ENCODE peak calls at places on chromosomes 1 and 21, in four cellular contexts. One of them, this sample, is unnamed.

GRCh38 chr1:202644219-202645096 is 65.8 kb downstream of the SYT2 start:
- DNase-seq in astrocyte of the cerebellum: no peak
- DNase-seq in upper lobe of right lung: no peak
- DNase-seq in glutamatergic neuron: no peak
- DNase-seq in this sample: no peak

GRCh38 chr1:33738536-33738935 is 125.3 kb upstream of the HMGB4 start:
- DNase-seq in astrocyte of the cerebellum: no peak
- DNase-seq in upper lobe of right lung: no peak
- DNase-seq in glutamatergic neuron: no peak
- DNase-seq in this sample: no peak

GRCh38 chr1:185244015-185244747 is 72.9 kb downstream of the IVNS1ABP start:
- DNase-seq in astrocyte of the cerebellum: peak
- DNase-seq in upper lobe of right lung: no peak
- DNase-seq in glutamatergic neuron: no peak
- DNase-seq in this sample: peak

GRCh38 chr1:202591523-202591922 is 118.7 kb downstream of the SYT2 start:
- DNase-seq in astrocyte of the cerebellum: no peak
- DNase-seq in upper lobe of right lung: no peak
- DNase-seq in glutamatergic neuron: no peak
- DNase-seq in this sample: no peak

GRCh38 chr1:55107111-55107510 is 67.8 kb downstream of the PCSK9 start:
- DNase-seq in astrocyte of the cerebellum: no peak
- DNase-seq in upper lobe of right lung: no peak
- DNase-seq in glutamatergic neuron: no peak
- DNase-seq in this sample: no peak

GRCh38 chr1:230822092-230822581 is 46.2 kb downstream of the C1orf198 start:
- DNase-seq in astrocyte of the cerebellum: no peak
- DNase-seq in upper lobe of right lung: no peak
- DNase-seq in glutamatergic neuron: no peak
- DNase-seq in this sample: no peak

GRCh38 chr1:246265481-246265880 is 241.6 kb downstream of the SMYD3 start:
- DNase-seq in astrocyte of the cerebellum: no peak
- DNase-seq in upper lobe of right lung: no peak
- DNase-seq in glutamatergic neuron: no peak
- DNase-seq in this sample: no peak

GRCh38 chr1:6080469-6080868 is 34.8 kb downstream of the KCNAB2 start:
- DNase-seq in astrocyte of the cerebellum: no peak
- DNase-seq in upper lobe of right lung: no peak
- DNase-seq in glutamatergic neuron: no peak
- DNase-seq in this sample: no peak

GRCh38 chr1:159867322-159868064 is 5.0 kb upstream of the VSIG8 start:
- DNase-seq in astrocyte of the cerebellum: no peak
- DNase-seq in upper lobe of right lung: peak
- DNase-seq in glutamatergic neuron: no peak
- DNase-seq in this sample: no peak

DNA sequence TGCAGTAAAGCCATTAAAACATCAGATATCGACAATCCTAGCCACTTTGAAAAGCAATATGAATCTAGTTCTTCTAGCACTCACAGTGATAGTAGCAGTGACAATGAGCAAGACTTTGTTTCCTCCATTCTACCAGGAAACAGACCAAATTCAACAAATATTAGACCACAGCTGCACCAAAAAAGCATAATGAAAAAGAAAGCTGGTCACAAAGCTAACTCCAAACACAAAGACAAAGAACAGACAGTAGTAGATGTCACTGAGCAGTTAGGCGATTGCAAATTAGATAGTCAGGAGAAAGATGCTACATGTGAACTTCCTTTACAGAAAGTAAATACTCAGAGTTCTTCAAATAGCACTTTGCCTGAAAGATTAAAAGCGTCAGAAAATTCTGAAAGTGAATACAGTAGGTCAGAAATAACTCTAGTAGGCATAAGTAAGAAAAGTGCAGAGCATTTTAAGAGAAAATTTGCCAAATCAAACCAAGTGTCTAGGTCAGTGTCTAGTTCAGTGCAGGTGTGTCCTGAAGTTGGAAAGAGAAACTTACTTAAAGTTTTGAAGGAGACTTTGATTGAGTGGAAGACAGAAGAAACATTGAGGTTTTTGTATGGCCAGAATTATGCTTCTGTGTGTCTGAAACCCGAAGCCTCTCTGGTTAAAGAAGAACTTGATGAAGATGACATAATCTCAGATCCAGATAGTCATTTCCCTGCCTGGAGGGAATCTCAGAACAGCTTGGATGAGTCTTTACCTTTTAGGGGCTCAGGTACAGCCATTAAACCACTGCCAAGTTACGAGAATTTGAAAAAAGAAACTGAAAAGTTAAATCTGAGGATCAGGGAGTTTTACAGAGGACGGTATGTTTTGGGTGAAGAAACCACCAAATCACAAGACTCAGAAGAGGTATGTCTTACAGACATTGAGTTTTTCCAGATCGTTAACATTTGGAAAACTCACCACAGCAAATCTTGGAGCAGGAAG is 24.9 kb downstream of the RPAP2 start:
- DNase-seq in astrocyte of the cerebellum: no peak
- DNase-seq in upper lobe of right lung: no peak
- DNase-seq in glutamatergic neuron: no peak
- DNase-seq in this sample: no peak
- TF ChIP-seq CTCF in astrocyte of the cerebellum: no peak
- TF ChIP-seq CTCF in upper lobe of right lung: no peak
- TF ChIP-seq CTCF in glutamatergic neuron: no peak
- TF ChIP-seq CTCF in this sample: no peak

DNA sequence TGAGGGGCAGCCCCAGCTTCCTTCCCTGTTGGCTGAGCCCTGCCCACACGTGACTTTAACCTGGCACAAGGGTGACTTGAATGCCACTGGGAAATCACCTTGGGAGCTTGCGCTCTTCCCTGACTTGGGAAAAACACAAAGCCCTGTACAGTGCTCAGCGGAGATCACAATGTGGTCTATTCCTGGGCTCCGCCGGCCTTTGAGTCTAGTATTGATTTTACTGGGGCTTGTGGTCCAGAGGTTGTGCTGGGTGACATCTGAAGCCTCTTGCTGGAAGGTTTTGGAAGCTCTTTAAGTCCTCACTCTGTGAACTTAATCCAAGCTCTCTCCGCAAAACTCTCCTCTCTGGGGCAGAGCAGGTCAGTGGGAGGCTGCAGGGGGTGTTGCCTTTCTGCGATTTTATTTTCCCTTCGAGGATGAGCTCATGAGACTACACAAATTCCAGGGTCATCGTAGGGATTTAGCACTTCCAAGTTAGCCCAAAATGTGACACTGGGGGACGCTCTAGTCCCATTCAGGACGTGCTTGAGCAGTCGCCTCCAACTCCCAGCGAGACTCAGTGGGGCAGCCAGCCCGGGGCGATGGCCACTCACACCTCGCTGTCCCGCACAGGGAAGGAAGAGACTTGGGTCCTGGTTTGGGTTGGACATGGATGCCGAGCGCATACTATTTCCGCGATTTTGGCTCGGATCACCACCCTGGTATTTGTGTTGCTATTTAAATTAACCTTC is 291.9 kb upstream of the AJAP1 start:
- DNase-seq in astrocyte of the cerebellum: no peak
- DNase-seq in upper lobe of right lung: no peak
- DNase-seq in glutamatergic neuron: no peak
- DNase-seq in this sample: no peak
- TF ChIP-seq CTCF in astrocyte of the cerebellum: no peak
- TF ChIP-seq CTCF in upper lobe of right lung: no peak
- TF ChIP-seq CTCF in glutamatergic neuron: no peak
- TF ChIP-seq CTCF in this sample: no peak

GRCh38 chr21:25898671-25899070 is 163.9 kb downstream of the GABPA start:
- DNase-seq in astrocyte of the cerebellum: no peak
- DNase-seq in upper lobe of right lung: no peak
- DNase-seq in glutamatergic neuron: no peak
- DNase-seq in this sample: no peak

GRCh38 chr21:25891596-25891995 is 156.8 kb downstream of the GABPA start:
- DNase-seq in astrocyte of the cerebellum: no peak
- DNase-seq in upper lobe of right lung: no peak
- DNase-seq in glutamatergic neuron: no peak
- DNase-seq in this sample: no peak

GRCh38 chr21:25897383-25897782 is 162.6 kb downstream of the GABPA start:
- DNase-seq in astrocyte of the cerebellum: no peak
- DNase-seq in upper lobe of right lung: no peak
- DNase-seq in glutamatergic neuron: no peak
- DNase-seq in this sample: no peak

GRCh38 chr21:25896657-25897056 is 161.9 kb downstream of the GABPA start:
- DNase-seq in astrocyte of the cerebellum: no peak
- DNase-seq in upper lobe of right lung: no peak
- DNase-seq in glutamatergic neuron: no peak
- DNase-seq in this sample: no peak

GRCh38 chr21:25895565-25896205 is 160.9 kb downstream of the GABPA start:
- DNase-seq in astrocyte of the cerebellum: no peak
- DNase-seq in upper lobe of right lung: no peak
- DNase-seq in glutamatergic neuron: no peak
- DNase-seq in this sample: no peak
- TF ChIP-seq CTCF in astrocyte of the cerebellum: peak
- TF ChIP-seq CTCF in upper lobe of right lung: peak
- TF ChIP-seq CTCF in glutamatergic neuron: peak
- TF ChIP-seq CTCF in this sample: peak

GRCh38 chr1:109719337-109719837 is 7.3 kb downstream of the GSTM5 start:
- DNase-seq in astrocyte of the cerebellum: no peak
- DNase-seq in upper lobe of right lung: no peak
- DNase-seq in glutamatergic neuron: no peak
- DNase-seq in this sample: no peak

GRCh38 chr1:109717729-109718128 is 5.7 kb downstream of the GSTM5 start:
- DNase-seq in astrocyte of the cerebellum: no peak
- DNase-seq in upper lobe of right lung: no peak
- DNase-seq in glutamatergic neuron: no peak
- DNase-seq in this sample: no peak

GRCh38 chr1:109716121-109716520 is 4.1 kb downstream of the GSTM5 start:
- DNase-seq in astrocyte of the cerebellum: no peak
- DNase-seq in upper lobe of right lung: no peak
- DNase-seq in glutamatergic neuron: no peak
- DNase-seq in this sample: no peak

GRCh38 chr1:109716570-109717090 is 4.6 kb downstream of the GSTM5 start:
- DNase-seq in astrocyte of the cerebellum: no peak
- DNase-seq in upper lobe of right lung: no peak
- DNase-seq in glutamatergic neuron: no peak
- DNase-seq in this sample: no peak

DNA sequence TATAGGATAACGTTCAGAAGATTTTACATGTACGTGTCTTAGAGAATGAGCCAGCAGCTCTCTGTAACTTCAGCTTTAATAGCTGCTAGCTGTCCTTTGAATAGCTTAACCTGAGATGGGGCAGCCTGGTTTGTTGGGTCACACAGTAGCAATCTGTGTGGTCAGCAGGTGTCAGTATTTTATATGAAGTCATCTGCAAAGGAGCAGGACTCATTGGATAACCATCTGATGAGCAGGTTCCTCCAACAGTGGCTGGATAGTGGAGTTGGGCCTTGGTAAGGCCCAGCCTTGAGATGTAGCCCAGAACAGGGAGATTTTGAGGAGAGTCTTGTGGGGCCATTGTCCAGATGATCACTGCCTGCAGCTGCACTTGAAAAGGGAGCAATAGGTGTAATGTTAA is 6.4 kb downstream of the GSTM5 start:
- DNase-seq in astrocyte of the cerebellum: no peak
- DNase-seq in upper lobe of right lung: no peak
- DNase-seq in glutamatergic neuron: no peak
- DNase-seq in this sample: no peak
- TF ChIP-seq CTCF in astrocyte of the cerebellum: no peak
- TF ChIP-seq CTCF in upper lobe of right lung: no peak
- TF ChIP-seq CTCF in glutamatergic neuron: no peak
- TF ChIP-seq CTCF in this sample: no peak

This sample was measured in AG04450.